ENCODE peak calls at places on chromosomes 4 and X, in four cellular contexts. P is tibial artery, F is pancreas, Q is ovary. W is an unnamed sample.

GRCh38 chr4:137934921-137935320 is 307.2 kb downstream of the SLC7A11 start:
- DNase-seq in P (no peak), Q (no peak), F (no peak), W (no peak)

GRCh38 chr4:101349346-101350064 is 2.2 kb upstream of the PPP3CA start:
- DNase-seq in Q (peak; percentile 69), F (peak; percentile 38), P (peak; percentile 65), W (no peak)

GRCh38 chr4:105140684-105141490 is 5.8 kb upstream of the TET2 start:
- DNase-seq in Q (no peak), P (no peak), F (peak; percentile 6), W (no peak)

GRCh38 chr4:4618846-4619245 is 77.0 kb upstream of the STX18 start:
- DNase-seq in F (no peak), P (no peak), Q (peak; percentile 62), W (no peak)

GRCh38 chr4:183354213-183354612 is 32.0 kb upstream of the CLDN24 start:
- DNase-seq in P (no peak), Q (no peak), F (no peak), W (no peak)

GRCh38 chr4:76696109-76696508 is 201.8 kb downstream of the SOWAHB start:
- DNase-seq in F (no peak), P (no peak), Q (no peak), W (no peak)

GRCh38 chr4:17276821-17277220 is 235.1 kb downstream of the QDPR start:
- DNase-seq in P (peak; percentile 36), Q (peak; percentile 69), F (no peak), W (no peak)

GRCh38 chr4:186852964-186853391 is 129.3 kb upstream of the FAT1 start:
- DNase-seq in P (no peak), Q (no peak), F (no peak), W (no peak)

GRCh38 chr4:101862595-101862994 is 72.1 kb downstream of the BANK1 start:
- DNase-seq in Q (no peak), F (no peak), P (no peak), W (no peak)

GRCh38 chr4:26490111-26490979 is at the start of gene CCKAR:
- DNase-seq in F (no peak), Q (no peak), P (no peak), W (no peak)

GRCh38 chr4:148782284-148782683 is 340.1 kb upstream of the NR3C2 start:
- DNase-seq in F (no peak), P (no peak), Q (no peak), W (no peak)

GRCh38 chrX:132294192-132294591 is 74.9 kb upstream of the RAP2C start:
- DNase-seq in Q (no peak), F (no peak), P (no peak), W (no peak)

GRCh38 chr4:82721819-82722423 is 76.7 kb downstream of the SCD5 start:
- DNase-seq in P (no peak), Q (no peak), F (no peak), W (no peak)

GRCh38 chr4:184940500-184940899 is 77.8 kb upstream of the HELT start:
- DNase-seq in F (no peak), P (no peak), Q (no peak), W (no peak)

GRCh38 chr4:76562851-76563803 is 128.1 kb downstream of the SHROOM3 start:
- DNase-seq in F (no peak), P (no peak), Q (no peak), W (no peak)

GRCh38 chr4:71004281-71004851 is 10.9 kb downstream of the DCK start:
- DNase-seq in F (no peak), P (no peak), Q (no peak), W (no peak)

GRCh38 chrX:153969904-153970397 is 1.7 kb downstream of the HCFC1 start:
- DNase-seq in Q (peak; percentile 68), F (no peak), P (no peak), W (no peak)

GRCh38 chr4:76879731-76880364 is 18.1 kb downstream of the SOWAHB start:
- DNase-seq in Q (no peak), F (no peak), P (no peak), W (no peak)

GRCh38 chr4:48445704-48446103 is 37.4 kb upstream of the SLC10A4 start:
- DNase-seq in F (no peak), Q (no peak), P (no peak), W (no peak)

GRCh38 chrX:40331353-40331752 is 233.6 kb upstream of the BCOR start:
- DNase-seq in Q (no peak), P (no peak), F (no peak), W (no peak)

GRCh38 chr4:139559095-139559490 is 3.1 kb upstream of the SETD7 start:
- DNase-seq in F (peak; percentile 51), Q (no peak), P (no peak), W (no peak)

GRCh38 chr4:15771419-15772058 is 6.6 kb upstream of the CD38 start:
- DNase-seq in F (no peak), P (no peak), Q (no peak), W (no peak)

GRCh38 chr4:47686294-47686872 is 151.5 kb downstream of the CORIN start:
- DNase-seq in F (peak; percentile 25), P (peak; percentile 26), Q (no peak), W (no peak)

GRCh38 chrX:110836982-110837381 is 41.4 kb upstream of the CHRDL1 start:
- DNase-seq in Q (no peak), P (no peak), F (no peak), W (no peak)

GRCh38 chrX:107773906-107774435 is 1.6 kb downstream of the TSC22D3 start:
- DNase-seq in F (no peak), Q (no peak), P (no peak), W (no peak)

GRCh38 chrX:107777536-107777832 is at the start of gene NCBP2L:
- DNase-seq in P (no peak), F (no peak), Q (no peak), W (no peak)

GRCh38 chrX:107775000-107775733 is 420 bp downstream of the TSC22D3 start:
- DNase-seq in F (no peak), Q (no peak), P (no peak), W (no peak)

GRCh38 chrX:107776649-107777535 is 641 bp upstream of the NCBP2L start:
- DNase-seq in F (peak; percentile 71), Q (peak; percentile 80), P (peak; percentile 89), W (peak; percentile 87)

GRCh38 chrX:107775734-107776511 is at the start of gene TSC22D3:
- DNase-seq in Q (peak; percentile 79), P (peak; percentile 88), F (peak; percentile 81), W (peak; percentile 92)
- TF ChIP-seq CTCF in Q (no peak), P (peak; percentile 9), F (no peak), W (no peak)

GRCh38 chrX:72305286-72306084 is at the start of gene CITED1:
- DNase-seq in P (no peak), F (no peak), Q (no peak), W (no peak)
- H3K27ac ChIP-seq in P (no peak within 1 kb of the TSS), F (no peak within 1 kb of the TSS), Q (no peak within 1 kb of the TSS), W (no peak within 1 kb of the TSS)

GRCh38 chr4:6472008-6472386 is 417 bp downstream of the PPP2R2C start:
- DNase-seq in P (no peak), F (no peak), Q (no peak), W (peak; percentile 11)
- H3K4me3 ChIP-seq in P (no peak overlapping the region), F (no peak overlapping the region), Q (peak overlapping the region; percentile 45), W (peak overlapping the region; percentile 69)

GRCh38 chr4:38943355-38943754 is 75.7 kb downstream of the FAM114A1 start:
- DNase-seq in P (no peak), Q (peak; percentile 85), F (no peak), W (no peak)

GRCh38 chr4:38935391-38936073 is 67.9 kb downstream of the FAM114A1 start:
- DNase-seq in P (no peak), Q (no peak), F (no peak), W (no peak)

GRCh38 chr4:38939150-38939549 is 71.5 kb downstream of the FAM114A1 start:
- DNase-seq in F (no peak), Q (no peak), P (no peak), W (no peak)

DNA sequence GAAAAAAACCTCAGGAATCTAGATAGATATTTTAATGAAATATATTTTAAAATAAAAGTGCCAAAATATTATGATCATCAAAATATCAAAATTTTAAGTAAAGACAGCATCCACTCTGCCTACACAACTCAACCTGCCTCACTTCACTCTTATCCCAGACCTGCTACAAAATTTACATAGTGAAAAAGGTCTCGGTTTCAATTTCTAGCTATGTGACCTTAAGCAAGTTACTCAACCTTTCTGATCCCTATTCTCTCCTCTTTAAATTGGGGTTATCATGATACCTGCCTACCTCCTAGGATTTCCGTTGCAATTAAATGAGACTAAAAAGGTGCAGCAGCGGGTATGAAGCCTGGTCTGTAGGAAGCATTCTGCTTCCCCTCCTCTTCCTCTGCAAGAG is 72.9 kb downstream of the FAM114A1 start:
- DNase-seq in P (no peak), Q (no peak), F (no peak), W (no peak)
- TF ChIP-seq CTCF in P (no peak), Q (no peak), F (no peak), W (no peak)

GRCh38 chr4:11512861-11513260 is 84.2 kb upstream of the HS3ST1 start:
- DNase-seq in F (no peak), Q (no peak), P (no peak), W (no peak)

GRCh38 chr4:11511321-11511720 is 82.6 kb upstream of the HS3ST1 start:
- DNase-seq in F (no peak), Q (no peak), P (no peak), W (no peak)

GRCh38 chr4:11518754-11519153 is 90.1 kb upstream of the HS3ST1 start:
- DNase-seq in P (no peak), F (no peak), Q (no peak), W (no peak)

DNA sequence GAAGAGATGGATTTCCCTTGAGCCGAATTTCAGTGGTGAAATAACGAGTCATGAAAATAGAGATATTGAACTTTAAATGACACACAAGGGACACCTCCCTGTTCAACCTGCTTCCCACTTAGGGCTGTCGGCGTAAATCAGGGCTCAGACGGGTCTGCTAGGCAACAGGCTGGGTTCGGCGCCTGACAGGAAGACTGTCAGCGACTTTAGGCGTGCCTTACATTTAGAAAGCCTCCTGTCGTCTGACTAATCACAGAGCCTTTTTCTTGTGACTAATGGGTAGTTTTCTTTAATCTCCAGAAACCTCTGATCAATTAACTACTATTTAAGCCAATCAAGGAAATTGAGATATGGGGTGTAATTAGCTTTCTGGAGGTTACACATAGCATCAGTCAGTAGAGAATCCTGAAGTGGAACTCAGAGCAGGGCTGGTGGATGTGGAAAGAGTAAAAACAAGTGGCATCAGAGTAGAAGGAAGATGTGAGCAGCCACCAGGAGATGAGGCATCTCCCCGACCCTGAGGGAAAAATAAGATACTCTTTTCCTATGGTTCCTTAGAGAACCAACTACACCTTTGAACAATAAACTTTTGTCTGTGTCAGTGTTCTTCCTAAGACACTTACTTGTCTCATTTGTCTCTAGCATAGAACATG is 86.2 kb upstream of the HS3ST1 start:
- DNase-seq in Q (no peak), F (no peak), P (no peak), W (no peak)
- H3K27ac ChIP-seq in Q (no peak overlapping the region), F (no peak overlapping the region), P (no peak overlapping the region), W (no peak overlapping the region)

GRCh38 chrX:13646154-13646549 is 6.8 kb upstream of the TCEANC start:
- DNase-seq in Q (peak; percentile 57), P (peak; percentile 58), F (peak; percentile 35), W (no peak)
- H3K4me3 ChIP-seq in Q (no peak overlapping the region), P (no peak overlapping the region), F (no peak overlapping the region), W (no peak overlapping the region)

DNA sequence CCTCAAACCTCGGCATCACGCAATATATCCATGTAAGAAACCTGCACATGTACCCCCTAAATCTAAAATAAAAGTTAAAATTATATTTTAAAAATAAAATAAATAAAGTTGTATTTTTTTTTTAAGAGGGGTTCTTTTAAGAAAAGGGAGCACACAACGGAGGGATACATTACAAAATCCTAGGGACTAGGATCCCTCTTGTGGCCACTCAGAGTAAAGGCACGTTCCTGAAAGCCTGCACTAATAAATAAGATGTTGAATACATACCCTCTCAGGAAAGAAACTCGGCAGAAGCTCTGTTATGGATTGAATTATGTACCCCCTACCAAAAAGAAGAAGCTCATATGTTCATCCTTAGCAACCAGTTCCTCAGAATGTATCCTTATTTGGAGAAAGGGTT is 50.9 kb upstream of the PRDX4 start:
- DNase-seq in P (no peak), F (no peak), Q (no peak), W (no peak)
- TF ChIP-seq CTCF in P (peak; percentile 39), F (peak; percentile 54), Q (no peak), W (peak; percentile 34)